ENCODE peak calls at places on chromosomes 7 and 10, in four cellular contexts. S, J, Q and R are unnamed samples.

GRCh38 chr7:47474937-47475879 is 106.7 kb downstream of the TNS3 start:
- DNase-seq in S (peak; percentile 95), J (peak; percentile 95), Q (peak; percentile 91), R (peak; percentile 97)

GRCh38 chr10:11604742-11605650 is 6.5 kb downstream of the USP6NL start:
- DNase-seq in J (no peak), S (no peak), Q (no peak), R (no peak)

GRCh38 chr10:98444314-98445006 is 2.3 kb downstream of the HPS1 start:
- DNase-seq in J (no peak), S (no peak), Q (no peak), R (no peak)

GRCh38 chr10:44393051-44393630 is 8.2 kb upstream of the CXCL12 start:
- DNase-seq in S (no peak), J (no peak), Q (no peak), R (no peak)

GRCh38 chr10:23157239-23157661 is 34.9 kb upstream of the PTF1A start:
- DNase-seq in S (no peak), Q (no peak), J (no peak), R (no peak)

GRCh38 chr10:84423729-84424128 is 95.3 kb downstream of the CCSER2 start:
- DNase-seq in S (no peak), J (no peak), Q (no peak), R (peak; percentile 30)

GRCh38 chr10:15821046-15821683 is 39.1 kb downstream of the MINDY3 start:
- DNase-seq in S (no peak), Q (no peak), J (no peak), R (no peak)

GRCh38 chr10:101839002-101839401 is 4.6 kb downstream of the KCNIP2 start:
- DNase-seq in Q (no peak), S (no peak), J (no peak), R (no peak)

GRCh38 chr10:74888947-74889661 is 62.7 kb downstream of the KAT6B start:
- DNase-seq in Q (no peak), J (no peak), S (no peak), R (peak; percentile 15)

GRCh38 chr7:73354196-73354595 is 26.2 kb downstream of the FKBP6 start:
- DNase-seq in S (no peak), Q (no peak), J (no peak), R (no peak)

GRCh38 chr7:150999497-151000225 is 8.8 kb downstream of the NOS3 start:
- DNase-seq in Q (no peak), S (no peak), J (no peak), R (no peak)

GRCh38 chr10:3764626-3765375 is 20.2 kb downstream of the KLF6 start:
- DNase-seq in J (peak; percentile 79), Q (no peak), S (no peak), R (no peak)

GRCh38 chr10:19168584-19168983 is 120.0 kb downstream of the MALRD1 start:
- DNase-seq in S (no peak), J (no peak), Q (no peak), R (no peak)

GRCh38 chr10:72763201-72763600 is 71.3 kb downstream of the MCU start:
- DNase-seq in S (no peak), Q (no peak), J (no peak), R (no peak)

GRCh38 chr7:41916450-41916927 is 213.6 kb upstream of the INHBA start:
- DNase-seq in J (no peak), S (peak; percentile 96), Q (peak; percentile 68), R (peak; percentile 100)

GRCh38 chr10:30057421-30057841 is 2.0 kb downstream of the JCAD start:
- DNase-seq in S (peak; percentile 16), J (no peak), Q (no peak), R (peak; percentile 25)

GRCh38 chr10:76543655-76544054 is 1094.0 kb downstream of the KCNMA1 start:
- DNase-seq in Q (peak; percentile 61), J (no peak), S (peak; percentile 73), R (peak; percentile 22)

GRCh38 chr7:158910254-158911053 is 54.1 kb downstream of the DYNC2I1 start:
- DNase-seq in J (no peak), Q (no peak), S (no peak), R (peak; percentile 69)

GRCh38 chr10:120180160-120180559 is 276.9 kb upstream of the PLPP4 start:
- DNase-seq in J (no peak), Q (no peak), S (no peak), R (no peak)

GRCh38 chr7:66250711-66251110 is 45.6 kb downstream of the TPST1 start:
- DNase-seq in S (peak; percentile 95), Q (no peak), J (no peak), R (peak; percentile 91)

GRCh38 chr10:61673360-61673759 is 10.6 kb downstream of the CABCOCO1 start:
- DNase-seq in S (no peak), Q (no peak), J (no peak), R (no peak)
- H3K4me3 ChIP-seq in S (no peak overlapping the region), Q (no peak overlapping the region), J (no peak overlapping the region), R (no peak overlapping the region)

DNA sequence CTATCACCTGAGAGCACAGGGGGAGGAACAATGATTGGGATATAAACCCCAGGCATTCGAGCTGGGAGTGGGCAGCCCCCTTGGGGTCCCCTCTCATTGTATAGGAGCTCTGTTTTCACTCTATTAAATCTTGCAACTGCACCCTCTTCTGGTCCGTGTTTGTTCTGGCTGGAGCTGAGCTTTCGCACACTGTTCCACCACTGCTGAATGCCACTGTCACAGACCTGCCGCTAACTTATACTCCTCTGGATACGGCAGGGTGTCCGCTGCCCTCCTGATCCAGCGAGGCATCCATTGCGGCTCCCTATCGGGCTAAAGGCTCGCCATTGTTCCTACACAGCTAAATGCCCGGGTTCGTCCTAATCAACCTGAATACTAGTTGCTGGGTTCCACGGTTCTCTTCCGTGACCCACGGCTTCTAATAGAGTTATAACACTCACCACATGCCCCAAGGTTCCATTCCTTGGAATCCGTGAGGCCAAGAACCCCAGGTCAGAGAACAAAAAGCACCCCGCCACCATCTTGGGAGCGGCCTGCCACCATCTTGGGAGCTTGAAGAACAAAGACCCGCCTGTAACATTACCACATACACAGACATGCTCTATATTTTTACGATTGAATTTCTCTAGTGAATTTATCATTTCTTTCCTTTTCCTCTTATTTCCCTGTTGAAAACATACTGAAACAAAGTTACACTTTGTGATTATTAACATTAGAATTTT is 9.0 kb downstream of the ZWINT start:
- DNase-seq in S (no peak), Q (no peak), J (no peak), R (no peak)
- TF ChIP-seq CTCF in S (no peak), Q (no peak), J (no peak), R (no peak)

GRCh38 chr10:60139798-60140566 is 233.6 kb upstream of the CCDC6 start:
- DNase-seq in J (no peak), S (peak; percentile 60), Q (no peak), R (peak; percentile 64)
- H3K4me3 ChIP-seq in J (no peak overlapping the region), S (peak overlapping the region; percentile 17), Q (peak overlapping the region; percentile 9), R (no peak overlapping the region)

DNA sequence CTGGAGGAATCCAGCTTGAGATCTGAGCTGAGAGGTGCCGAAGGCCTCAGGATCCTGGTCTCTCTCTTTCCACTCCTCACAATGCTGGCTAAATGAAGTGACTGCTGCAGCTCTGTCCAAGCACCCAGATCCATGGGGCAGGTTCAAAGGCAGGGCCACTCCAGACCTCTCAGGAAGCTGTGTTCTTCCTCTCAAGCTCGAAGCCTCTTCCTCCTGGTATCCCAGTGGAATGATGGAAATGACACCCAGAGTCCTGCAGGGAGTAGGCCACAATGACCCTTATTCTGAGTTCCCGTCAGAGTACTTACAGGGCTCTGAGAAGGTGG is 574.1 kb downstream of the GRID1 start:
- DNase-seq in J (no peak), S (no peak), Q (no peak), R (no peak)
- TF ChIP-seq CTCF in J (no peak), S (no peak), Q (no peak), R (no peak)

GRCh38 chr7:129780257-129781127 is 169.0 kb downstream of the NRF1 start:
- DNase-seq in S (no peak), J (peak; percentile 86), Q (no peak), R (no peak)
- H3K4me3 ChIP-seq in S (no peak overlapping the region), J (peak overlapping the region; percentile 49), Q (peak overlapping the region; percentile 2), R (no peak overlapping the region)

GRCh38 chr7:117381357-117381756 is 45.9 kb downstream of the ASZ1 start:
- DNase-seq in J (no peak), S (no peak), Q (no peak), R (no peak)
- TF ChIP-seq CTCF in J (no peak), S (no peak), Q (no peak), R (peak; percentile 8)

GRCh38 chr10:5607594-5607993 is 58.8 kb downstream of the ASB13 start:
- DNase-seq in Q (no peak), S (no peak), J (no peak), R (no peak)

GRCh38 chr10:5604236-5604925 is 62.0 kb downstream of the ASB13 start:
- DNase-seq in J (no peak), Q (no peak), S (no peak), R (no peak)

GRCh38 chr10:5606864-5607263 is 59.5 kb downstream of the ASB13 start:
- DNase-seq in S (no peak), J (no peak), Q (no peak), R (no peak)

GRCh38 chr10:5604946-5605345 is 61.4 kb downstream of the ASB13 start:
- DNase-seq in J (no peak), S (no peak), Q (no peak), R (no peak)

DNA sequence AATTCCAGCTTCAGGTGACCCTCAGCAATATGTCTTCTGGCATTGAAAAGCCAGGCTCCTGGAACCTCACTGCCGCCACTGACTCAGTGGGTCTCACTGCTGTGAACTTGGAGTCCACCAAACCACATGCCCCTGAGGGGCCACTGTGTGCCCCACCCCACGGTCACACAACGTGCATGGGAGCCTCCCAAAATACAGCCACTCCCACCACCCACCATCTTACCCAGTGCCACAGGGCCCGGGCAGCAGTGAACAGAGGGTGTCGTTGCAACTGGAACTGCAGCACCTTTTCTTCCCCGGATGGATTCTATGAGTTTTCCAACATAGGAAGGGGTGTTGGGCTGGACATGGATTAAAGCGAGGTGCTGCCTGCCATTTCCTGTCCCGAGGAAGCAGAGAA is 60.1 kb downstream of the ASB13 start:
- DNase-seq in S (no peak), Q (no peak), J (no peak), R (no peak)
- H3K4me3 ChIP-seq in S (no peak overlapping the region), Q (no peak overlapping the region), J (no peak overlapping the region), R (no peak overlapping the region)